ENCODE peak calls at places on chromosomes 7 and 10, in ten cellular contexts. G, H, T, V, A, I, W, K, Y and Q are unnamed samples.

GRCh38 chr7:6365451-6365850 is 82.3 kb downstream of the DAGLB start:
- DNase-seq in I (no peak), W (no peak), T (no peak), V (no peak), K (no peak), A (no peak), Y (no peak), G (no peak), H (no peak), Q (no peak)

GRCh38 chr7:151539055-151539714 is 19.5 kb upstream of the RHEB start:
- DNase-seq in V (no peak), Y (peak), W (peak), A (peak), H (peak), T (no peak), I (peak), K (no peak), G (no peak), Q (peak)

GRCh38 chr7:5217851-5218331 is 27.9 kb downstream of the WIPI2 start:
- DNase-seq in Y (no peak), I (no peak), G (no peak), W (no peak), K (no peak), V (no peak), T (no peak), A (no peak), H (no peak), Q (no peak)

GRCh38 chr7:111092406-111093160 is 1.7 kb downstream of the LRRN3 start:
- DNase-seq in I (no peak), Y (peak), G (no peak), V (no peak), W (no peak), K (no peak), T (no peak), H (no peak), A (no peak), Q (no peak)

GRCh38 chr10:7563368-7563767 is 103.4 kb downstream of the ITIH5 start:
- DNase-seq in H (no peak), W (no peak), A (no peak), Y (no peak), G (no peak), T (no peak), V (peak), I (no peak), K (no peak), Q (no peak)

GRCh38 chr10:22552888-22553378 is 161.4 kb downstream of the PIP4K2A start:
- DNase-seq in Y (peak), V (no peak), H (no peak), T (peak), K (no peak), I (peak), W (peak), A (no peak), G (no peak), Q (peak)

GRCh38 chr10:5105626-5106025 is 11.4 kb downstream of the AKR1C3 start:
- DNase-seq in T (no peak), A (no peak), Y (no peak), V (no peak), K (no peak), G (no peak), W (no peak), H (no peak), I (no peak), Q (peak)

GRCh38 chr10:74047304-74047703 is 49.4 kb downstream of the VCL start:
- DNase-seq in V (no peak), G (peak), Y (peak), A (no peak), I (no peak), T (no peak), H (no peak), K (no peak), W (no peak), Q (peak)

GRCh38 chr10:71076473-71077142 is 135.8 kb upstream of the UNC5B start:
- DNase-seq in K (no peak), V (no peak), H (no peak), T (no peak), G (no peak), W (no peak), A (no peak), Y (no peak), I (no peak), Q (no peak)

GRCh38 chr7:155521743-155522398 is 24.5 kb downstream of the CNPY1 start:
- DNase-seq in W (no peak), G (no peak), V (no peak), T (no peak), Y (no peak), A (no peak), I (no peak), K (no peak), H (no peak), Q (no peak)

GRCh38 chr7:137874390-137874789 is 27.6 kb upstream of the DGKI start:
- DNase-seq in H (peak), V (no peak), T (no peak), W (peak), Y (peak), G (no peak), K (peak), I (no peak), A (peak), Q (peak)

GRCh38 chr10:103542764-103543616 is 49.5 kb downstream of the NEURL1 start:
- DNase-seq in K (peak), T (peak), Y (peak), H (peak), W (peak), A (peak), V (no peak), I (peak), G (no peak), Q (peak)

GRCh38 chr7:105060394-105060793 is 46.4 kb downstream of the KMT2E start:
- DNase-seq in W (no peak), I (no peak), H (no peak), T (no peak), A (no peak), Y (no peak), K (no peak), G (no peak), V (no peak), Q (no peak)

GRCh38 chr7:748446-748845 is 21.4 kb upstream of the PRKAR1B start:
- DNase-seq in T (no peak), G (no peak), K (no peak), W (no peak), V (no peak), H (no peak), A (no peak), Y (no peak), I (no peak), Q (no peak)

GRCh38 chr10:61398730-61399129 is 54.5 kb downstream of the TMEM26 start:
- DNase-seq in I (no peak), W (peak), Y (no peak), A (no peak), G (no peak), T (no peak), H (no peak), V (no peak), K (no peak), Q (no peak)

GRCh38 chr10:35339946-35340345 is 3.6 kb downstream of the CCNY start:
- DNase-seq in T (no peak), Y (no peak), G (no peak), I (no peak), V (no peak), W (no peak), K (no peak), H (no peak), A (no peak), Q (peak)

GRCh38 chr7:2471396-2471795 is 4.8 kb downstream of the GRIFIN start:
- DNase-seq in G (no peak), K (no peak), T (peak), H (no peak), I (no peak), A (no peak), V (peak), Y (no peak), W (peak), Q (peak)

GRCh38 chr10:5951721-5952407 is 25.5 kb downstream of the IL15RA start:
- DNase-seq in V (no peak), I (no peak), G (no peak), A (no peak), W (no peak), H (no peak), T (no peak), K (no peak), Y (no peak), Q (no peak)

GRCh38 chr7:44076101-44076895 is 6.0 kb downstream of the POLM start:
- DNase-seq in K (no peak), A (no peak), W (no peak), G (no peak), V (no peak), H (no peak), Y (no peak), T (no peak), I (no peak), Q (no peak)

GRCh38 chr10:68315582-68315981 is 16.3 kb upstream of the HNRNPH3 start:
- DNase-seq in K (no peak), A (no peak), T (no peak), I (no peak), Y (no peak), H (no peak), W (no peak), V (no peak), G (no peak), Q (no peak)

GRCh38 chr10:97120370-97120769 is 65.4 kb downstream of the SLIT1 start:
- DNase-seq in V (no peak), I (no peak), K (no peak), H (no peak), Y (no peak), A (no peak), T (no peak), G (no peak), W (no peak), Q (no peak)

GRCh38 chr7:101673951-101674350 is 44.9 kb upstream of the MYL10 start:
- DNase-seq in I (no peak), H (no peak), G (peak), T (no peak), K (no peak), Y (no peak), W (no peak), V (no peak), A (no peak), Q (no peak)

GRCh38 chr10:58335306-58336005 is 650 bp downstream of the UBE2D1 start:
- DNase-seq in G (peak), T (peak), H (peak), Y (peak), I (peak), W (peak), V (peak), K (no peak), A (peak), Q (peak)

GRCh38 chr10:112454910-112455779 is 8.1 kb downstream of the VTI1A start:
- DNase-seq in A (no peak), W (no peak), H (no peak), I (no peak), V (no peak), Y (no peak), G (no peak), K (no peak), T (no peak), Q (no peak)

GRCh38 chr10:30581779-30582380 is 47.7 kb downstream of the LYZL2 start:
- DNase-seq in I (peak), K (peak), W (peak), T (peak), A (peak), H (peak), G (peak), Y (peak), V (no peak), Q (peak)

GRCh38 chr10:102208311-102209035 is 17.6 kb upstream of the ELOVL3 start:
- DNase-seq in I (no peak), V (no peak), G (no peak), Y (peak), K (no peak), A (no peak), H (no peak), W (peak), T (no peak), Q (peak)

GRCh38 chr10:89279449-89279869 is 22.4 kb upstream of the IFIT2 start:
- DNase-seq in T (no peak), W (peak), V (no peak), K (peak), Y (peak), H (peak), A (peak), G (peak), I (no peak), Q (peak)

GRCh38 chr7:149558149-149558861 is 60.7 kb upstream of the ZNF746 start:
- DNase-seq in I (no peak), K (no peak), G (peak), W (peak), Y (peak), T (peak), V (no peak), H (no peak), A (no peak), Q (peak)